ENCODE peak calls at places on chromosomes 16 and 17, in six cellular contexts. M is left ventricle myocardium superior, B is HEK293T, V is activated T-cell treated with anti-CD3 and anti-CD28 coated beads for 24 hours, S is tibial artery, F is astrocyte of the spinal cord. L is an unnamed sample.

GRCh38 chr16:81516478-81517149 is 72.0 kb downstream of the CMIP start:
- DNase-seq in V (no peak), B (no peak), F (no peak), S (no peak), M (no peak), L (no peak)

GRCh38 chr17:7589204-7589868 is 558 bp downstream of the SOX15 start:
- DNase-seq in M (peak; percentile 92), B (no peak), F (peak; percentile 84), S (peak; percentile 90), V (peak; percentile 51), L (peak; percentile 52)

GRCh38 chr17:63910096-63910495 is 962 bp downstream of the CSHL1 start:
- DNase-seq in M (no peak), S (no peak), V (no peak), B (no peak), F (no peak), L (no peak)

GRCh38 chr17:81153340-81153803 is 11.9 kb upstream of the PVALEF start:
- DNase-seq in V (no peak), F (peak; percentile 35), B (no peak), M (peak; percentile 13), S (no peak), L (no peak)

GRCh38 chr17:62792122-62792800 is 15.9 kb downstream of the MARCHF10 start:
- DNase-seq in F (peak; percentile 97), B (no peak), S (no peak), V (no peak), M (no peak), L (peak; percentile 8)

GRCh38 chr16:57828272-57829161 is 26.2 kb upstream of the KIFC3 start:
- DNase-seq in F (no peak), B (no peak), S (no peak), V (no peak), M (no peak), L (no peak)

GRCh38 chr17:70271200-70271599 is 101.9 kb downstream of the KCNJ2 start:
- DNase-seq in S (no peak), M (no peak), B (no peak), F (no peak), V (no peak), L (no peak)

GRCh38 chr17:47310186-47310733 is 13.5 kb upstream of the EFCAB13 start:
- DNase-seq in F (no peak), S (no peak), M (no peak), V (no peak), B (no peak), L (no peak)

GRCh38 chr16:52068447-52069074 is 478.4 kb downstream of the TOX3 start:
- DNase-seq in B (peak; percentile 14), S (no peak), V (no peak), M (no peak), F (peak; percentile 6), L (no peak)

GRCh38 chr17:76537288-76537577 is 276 bp downstream of the CYGB start:
- DNase-seq in V (no peak), M (peak; percentile 69), F (no peak), S (no peak), B (no peak), L (no peak)

GRCh38 chr17:83050651-83051422 is 28.6 kb upstream of the METRNL start:
- DNase-seq in B (no peak), F (no peak), S (no peak), M (no peak), V (no peak), L (no peak)

GRCh38 chr16:50293041-50293783 is 26.9 kb downstream of the ADCY7 start:
- DNase-seq in B (no peak), V (no peak), M (no peak), S (no peak), F (no peak), L (no peak)

GRCh38 chr17:2415081-2415480 is 14.2 kb upstream of the MNT start:
- DNase-seq in V (no peak), S (no peak), F (no peak), M (no peak), B (no peak), L (no peak)

GRCh38 chr16:48118841-48119240 is 37.0 kb downstream of the ABCC12 start:
- DNase-seq in B (no peak), M (no peak), F (no peak), V (no peak), S (no peak), L (no peak)

GRCh38 chr17:83100853-83101391 is 21.5 kb downstream of the METRNL start:
- DNase-seq in V (no peak), B (no peak), F (no peak), M (no peak), S (no peak), L (peak; percentile 44)

GRCh38 chr17:80660527-80661198 is 116.0 kb downstream of the RPTOR start:
- DNase-seq in F (no peak), B (no peak), S (no peak), V (no peak), M (no peak), L (no peak)

GRCh38 chr16:3056336-3057180 is 8.9 kb upstream of the IL32 start:
- DNase-seq in M (no peak), B (no peak), V (no peak), S (no peak), F (no peak), L (no peak)

GRCh38 chr17:21194688-21195087 is 19.3 kb downstream of the TMEM11 start:
- DNase-seq in F (peak; percentile 38), M (peak; percentile 74), S (no peak), B (no peak), V (no peak), L (no peak)

GRCh38 chr17:4584125-4584834 is at the start of gene SMTNL2:
- DNase-seq in S (no peak), M (peak; percentile 86), B (peak; percentile 68), F (no peak), V (no peak), L (no peak)

GRCh38 chr17:73901661-73902415 is 257.6 kb upstream of the SDK2 start:
- DNase-seq in V (peak; percentile 2), S (peak; percentile 33), F (no peak), M (peak; percentile 66), B (no peak), L (peak; percentile 43)

GRCh38 chr16:80592273-80592672 is 51.5 kb downstream of the DYNLRB2 start:
- DNase-seq in S (no peak), B (no peak), F (no peak), V (no peak), M (no peak), L (no peak)